ENCODE peak calls at places on chromosomes 13 and 19, in five cellular contexts. Z is stimulated activated CD4-positive, alpha-beta T cell treated with anti-CD3 and anti-CD28 coated beads, Interleukin-15, amount 100 ng/mL, for 1 hour; P is GDM1; M is HCEC 1CT; R is choroid plexus epithelial cell. B is an unnamed sample.
A peak's percentile ranks its signal among the peaks of the same experiment; 100 is the strongest.

GRCh38 chr19:44796701-44797115 is 12.2 kb upstream of the BCAM start:
- DNase-seq in Z (no peak), P (peak; percentile 54), M (no peak), R (peak; percentile 61), B (no peak)

GRCh38 chr19:741506-742131 is 9.3 kb upstream of the MISP start:
- DNase-seq in R (no peak), M (peak; percentile 11), Z (no peak), P (peak; percentile 20), B (peak; percentile 12)

GRCh38 chr19:8973501-8974091 is 36.6 kb downstream of the MUC16 start:
- DNase-seq in R (peak; percentile 9), P (no peak), Z (no peak), M (no peak), B (no peak)

GRCh38 chr19:1041835-1042685 is 2.2 kb downstream of the ABCA7 start:
- DNase-seq in M (no peak), R (no peak), Z (no peak), P (no peak), B (no peak)

GRCh38 chr13:50334944-50335343 is 319.7 kb downstream of the KCNRG start:
- DNase-seq in P (no peak), M (no peak), Z (no peak), R (peak; percentile 65), B (no peak)

GRCh38 chr13:72151241-72151640 is 284.2 kb upstream of the DACH1 start:
- DNase-seq in M (no peak), R (peak; percentile 87), Z (no peak), P (no peak), B (no peak)

GRCh38 chr19:32870981-32871451 is 1.4 kb upstream of the SLC7A9 start:
- DNase-seq in P (no peak), Z (no peak), M (no peak), R (no peak), B (no peak)

GRCh38 chr13:50119593-50119992 is 104.3 kb downstream of the KCNRG start:
- DNase-seq in P (no peak), M (no peak), R (peak; percentile 69), Z (no peak), B (no peak)

GRCh38 chr13:36945078-36945477 is 25.0 kb upstream of the SMAD9 start:
- DNase-seq in P (no peak), R (no peak), Z (no peak), M (no peak), B (no peak)

GRCh38 chr19:31058676-31059075 is 290.6 kb downstream of the TSHZ3 start:
- DNase-seq in P (no peak), M (no peak), Z (no peak), R (no peak), B (no peak)

GRCh38 chr13:105147481-105147880 is 1388.0 kb downstream of the EFNB2 start:
- DNase-seq in P (no peak), R (peak; percentile 22), Z (no peak), M (no peak), B (no peak)

GRCh38 chr19:46542428-46543230 is 47.0 kb upstream of the PNMA8B start:
- DNase-seq in P (peak; percentile 44), Z (peak; percentile 53), M (peak; percentile 83), R (peak; percentile 94), B (peak; percentile 79)

GRCh38 chr13:36862002-36862706 is 43.1 kb downstream of the RFXAP start:
- DNase-seq in R (no peak), P (no peak), Z (no peak), M (no peak), B (no peak)

GRCh38 chr13:44710576-44710975 is 134.4 kb upstream of the TSC22D1 start:
- DNase-seq in P (peak; percentile 53), R (peak; percentile 94), Z (no peak), M (peak; percentile 94), B (no peak)

GRCh38 chr13:40609972-40610726 is 56.3 kb downstream of the FOXO1 start:
- DNase-seq in R (peak; percentile 44), Z (no peak), M (no peak), P (no peak), B (no peak)

GRCh38 chr13:61109741-61110140 is 305.9 kb downstream of the PCDH20 start:
- DNase-seq in R (no peak), Z (no peak), M (no peak), P (no peak), B (no peak)

GRCh38 chr19:49888478-49888901 is 8.2 kb downstream of the IL4I1 start:
- DNase-seq in P (no peak), R (no peak), M (no peak), Z (no peak), B (no peak)

GRCh38 chr13:76189882-76190519 is 553.9 kb downstream of the LMO7 start:
- DNase-seq in M (no peak), Z (no peak), P (no peak), R (no peak), B (no peak)

GRCh38 chr19:4606921-4607678 is 32.2 kb upstream of the TNFAIP8L1 start:
- DNase-seq in M (no peak), Z (no peak), P (no peak), R (no peak), B (no peak)

GRCh38 chr13:47903836-47904235 is 97.2 kb downstream of the SUCLA2 start:
- DNase-seq in P (no peak), R (peak; percentile 83), Z (no peak), M (peak; percentile 88), B (peak; percentile 66)

GRCh38 chr19:14413765-14414171 is 5.4 kb downstream of the DDX39A start:
- DNase-seq in Z (no peak), P (no peak), R (peak; percentile 67), M (no peak), B (no peak)

GRCh38 chr19:31211088-31211487 is 138.1 kb downstream of the TSHZ3 start:
- DNase-seq in Z (no peak), R (no peak), M (no peak), P (no peak), B (no peak)

GRCh38 chr13:64684685-64685431 is 2545.3 kb downstream of the PCDH9 start:
- DNase-seq in R (peak; percentile 50), Z (no peak), P (no peak), M (no peak), B (no peak)

GRCh38 chr13:36966404-36966803 is 32.7 kb downstream of the ALG5 start:
- DNase-seq in M (no peak), P (no peak), Z (no peak), R (peak; percentile 13), B (no peak)

GRCh38 chr19:18629166-18630088 is 7.4 kb upstream of the KLHL26 start:
- DNase-seq in R (peak; percentile 46), M (no peak), Z (no peak), P (no peak), B (no peak)

GRCh38 chr13:75489502-75490263 is 7.7 kb upstream of the TBC1D4 start:
- DNase-seq in M (peak; percentile 81), P (no peak), Z (no peak), R (peak; percentile 86), B (peak; percentile 59)

GRCh38 chr13:97117388-97117910 is 104.7 kb upstream of the MBNL2 start:
- DNase-seq in R (no peak), Z (no peak), M (no peak), P (no peak), B (no peak)

GRCh38 chr13:30151398-30151797 is 156.0 kb downstream of the KATNAL1 start:
- DNase-seq in Z (no peak), R (no peak), M (no peak), P (no peak), B (no peak)

GRCh38 chr13:32629313-32629712 is 43.1 kb downstream of the PDS5B start:
- DNase-seq in R (no peak), Z (no peak), M (no peak), P (no peak), B (no peak)

GRCh38 chr19:49857061-49857833 is 6.3 kb downstream of the PTOV1 start:
- DNase-seq in Z (no peak), P (no peak), M (no peak), R (no peak), B (no peak)

GRCh38 chr13:80340643-80341097 is 256 bp downstream of the SPRY2 start:
- DNase-seq in Z (no peak), R (peak; percentile 79), M (peak; percentile 69), P (no peak), B (peak; percentile 80)

GRCh38 chr13:93146584-93147292 is 79.9 kb upstream of the GPC6 start:
- DNase-seq in Z (no peak), M (peak; percentile 69), P (no peak), R (peak; percentile 93), B (peak; percentile 13)

GRCh38 chr13:54357284-54357933 is 1328.8 kb downstream of the OLFM4 start:
- DNase-seq in R (no peak), Z (no peak), P (no peak), M (no peak), B (no peak)

GRCh38 chr19:46035986-46036744 is 4.6 kb downstream of the IGFL4 start:
- DNase-seq in M (no peak), R (no peak), P (no peak), Z (no peak), B (no peak)

GRCh38 chr13:24208314-24208713 is 47.8 kb downstream of the SPATA13 start:
- DNase-seq in M (peak; percentile 85), R (peak; percentile 84), Z (no peak), P (no peak), B (no peak)

GRCh38 chr13:55244991-55245644 is 1895.6 kb upstream of the PRR20A start:
- DNase-seq in R (no peak), Z (no peak), M (no peak), P (peak; percentile 16), B (peak; percentile 34)

GRCh38 chr13:70311175-70311574 is 202.9 kb upstream of the KLHL1 start:
- DNase-seq in R (no peak), P (no peak), M (no peak), Z (no peak), B (no peak)

GRCh38 chr13:31945202-31945978 is 86.2 kb upstream of the FRY start:
- DNase-seq in P (peak; percentile 56), Z (no peak), M (peak; percentile 73), R (peak; percentile 74), B (no peak)

GRCh38 chr13:76043882-76044281 is 407.8 kb downstream of the LMO7 start:
- DNase-seq in P (no peak), Z (no peak), M (no peak), R (peak; percentile 11), B (no peak)

B was measured in AML-193.